ENCODE peak calls at places on chromosomes 4 and X, in four cellular contexts. One of them, this sample, is unnamed.

GRCh38 chr4:10808591-10808990 is 124.0 kb upstream of the CLNK start:
- DNase-seq in K562: no peak
- DNase-seq in HepG2: no peak
- DNase-seq in SK-N-SH: no peak
- DNase-seq in this sample: no peak

GRCh38 chrX:46588263-46588662 is 14.7 kb downstream of the CHST7 start:
- DNase-seq in K562: no peak
- DNase-seq in HepG2: no peak
- DNase-seq in SK-N-SH: no peak
- DNase-seq in this sample: no peak

GRCh38 chr4:16270654-16271328 is 44.5 kb upstream of the TAPT1 start:
- DNase-seq in K562: peak; percentile 37
- DNase-seq in HepG2: peak; percentile 9
- DNase-seq in SK-N-SH: no peak
- DNase-seq in this sample: no peak

GRCh38 chr4:53273726-53274125 is 92.1 kb downstream of the SCFD2 start:
- DNase-seq in K562: no peak
- DNase-seq in HepG2: no peak
- DNase-seq in SK-N-SH: no peak
- DNase-seq in this sample: no peak

GRCh38 chrX:120452131-120452530 is 17.0 kb downstream of the LAMP2 start:
- DNase-seq in K562: peak; percentile 34
- DNase-seq in HepG2: peak; percentile 4
- DNase-seq in SK-N-SH: peak; percentile 50
- DNase-seq in this sample: no peak

GRCh38 chrX:129606918-129607317 is 47.8 kb downstream of the APLN start:
- DNase-seq in K562: peak; percentile 65
- DNase-seq in HepG2: peak; percentile 30
- DNase-seq in SK-N-SH: peak; percentile 72
- DNase-seq in this sample: peak; percentile 53

GRCh38 chr4:25580633-25581467 is 74.8 kb upstream of the SLC34A2 start:
- DNase-seq in K562: no peak
- DNase-seq in HepG2: peak; percentile 16
- DNase-seq in SK-N-SH: no peak
- DNase-seq in this sample: peak; percentile 61

GRCh38 chrX:15816886-15817285 is 26.6 kb downstream of the ZRSR2 start:
- DNase-seq in K562: no peak
- DNase-seq in HepG2: no peak
- DNase-seq in SK-N-SH: peak; percentile 29
- DNase-seq in this sample: no peak

GRCh38 chr4:1094336-1094690 is 19.1 kb downstream of the RNF212 start:
- DNase-seq in K562: no peak
- DNase-seq in HepG2: no peak
- DNase-seq in SK-N-SH: no peak
- DNase-seq in this sample: no peak

GRCh38 chrX:46803140-46803539 is 33.7 kb upstream of the RP2 start:
- DNase-seq in K562: no peak
- DNase-seq in HepG2: peak; percentile 15
- DNase-seq in SK-N-SH: no peak
- DNase-seq in this sample: no peak

GRCh38 chrX:47217121-47217851 is 1.2 kb upstream of the CDK16 start:
- DNase-seq in K562: peak; percentile 9
- DNase-seq in HepG2: peak; percentile 44
- DNase-seq in SK-N-SH: peak; percentile 49
- DNase-seq in this sample: peak; percentile 87

GRCh38 chr4:10664408-10664807 is 20.2 kb downstream of the CLNK start:
- DNase-seq in K562: no peak
- DNase-seq in HepG2: no peak
- DNase-seq in SK-N-SH: no peak
- DNase-seq in this sample: no peak

GRCh38 chr4:11912886-11913285 is 484.2 kb upstream of the HS3ST1 start:
- DNase-seq in K562: no peak
- DNase-seq in HepG2: no peak
- DNase-seq in SK-N-SH: no peak
- DNase-seq in this sample: no peak

GRCh38 chr4:113256946-113257345 is 207.5 kb downstream of the ANK2 start:
- DNase-seq in K562: no peak
- DNase-seq in HepG2: no peak
- DNase-seq in SK-N-SH: no peak
- DNase-seq in this sample: no peak

GRCh38 chr4:152591361-152591760 is 55.5 kb upstream of the FBXW7 start:
- DNase-seq in K562: no peak
- DNase-seq in HepG2: no peak
- DNase-seq in SK-N-SH: no peak
- DNase-seq in this sample: no peak
- TF ChIP-seq JUND in K562: no peak
- TF ChIP-seq JUND in HepG2: no peak
- TF ChIP-seq JUND in SK-N-SH: no peak
- TF ChIP-seq JUND in this sample: no peak

DNA sequence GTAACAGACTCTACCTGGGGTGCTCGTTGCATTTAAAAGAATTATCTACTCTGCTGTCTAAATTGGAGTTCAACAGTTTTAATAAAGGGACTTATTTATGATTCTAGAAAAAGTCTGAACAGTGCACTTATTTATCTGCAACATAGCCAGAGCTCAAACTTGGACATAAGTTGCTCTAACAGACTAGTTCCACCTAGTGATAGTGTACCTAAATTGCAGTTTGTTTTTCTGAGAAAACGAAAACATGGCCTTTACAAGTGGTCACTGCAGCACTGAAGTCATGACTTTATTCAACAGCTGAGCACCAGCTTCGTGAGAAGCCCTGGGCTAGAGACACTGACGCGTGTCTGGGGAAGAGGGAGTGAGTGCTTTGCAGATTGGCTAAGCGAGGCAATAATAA is 77.3 kb upstream of the IGSF1 start:
- DNase-seq in K562: peak; percentile 9
- DNase-seq in HepG2: peak; percentile 27
- DNase-seq in SK-N-SH: no peak
- DNase-seq in this sample: peak; percentile 29
- TF ChIP-seq JUND in K562: no peak
- TF ChIP-seq JUND in HepG2: no peak
- TF ChIP-seq JUND in SK-N-SH: no peak
- TF ChIP-seq JUND in this sample: no peak

DNA sequence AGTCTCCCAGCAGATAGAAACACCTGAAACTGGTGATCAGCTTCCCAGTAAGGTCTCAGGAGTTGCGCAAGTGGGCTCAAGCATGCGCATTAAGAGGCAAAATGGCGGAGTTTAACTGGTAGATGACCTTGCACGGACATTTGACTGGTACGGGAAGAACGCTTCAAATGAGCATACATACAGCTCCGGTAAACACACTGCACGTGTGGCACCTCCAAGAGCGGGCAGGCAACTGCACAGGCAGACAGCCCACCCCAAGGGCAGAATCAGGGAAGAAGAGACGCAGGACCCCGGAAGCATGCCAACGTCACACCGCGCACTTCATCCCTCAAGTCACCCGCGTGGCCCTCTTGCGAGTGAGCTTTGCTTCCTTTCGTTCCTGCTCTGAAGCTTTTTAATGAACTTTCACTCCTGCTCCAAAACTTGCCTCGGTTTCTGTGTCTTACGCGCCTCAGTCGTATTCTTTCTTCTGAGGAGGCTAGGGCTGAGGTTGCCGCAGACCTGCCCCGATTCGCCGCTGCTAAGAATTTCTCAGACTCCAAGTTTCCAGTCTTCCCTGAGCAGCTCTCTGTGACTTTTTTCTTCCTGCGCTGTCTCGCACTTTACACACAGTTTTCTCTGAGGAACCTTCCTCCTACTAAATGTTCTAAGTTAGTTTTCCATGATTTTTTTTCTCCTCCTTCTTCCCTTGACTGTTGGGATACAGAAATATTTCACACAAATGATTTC is 180.7 kb upstream of the ZFP42 start:
- DNase-seq in K562: no peak
- DNase-seq in HepG2: no peak
- DNase-seq in SK-N-SH: no peak
- DNase-seq in this sample: no peak
- TF ChIP-seq JUND in K562: no peak
- TF ChIP-seq JUND in HepG2: no peak
- TF ChIP-seq JUND in SK-N-SH: no peak
- TF ChIP-seq JUND in this sample: no peak

DNA sequence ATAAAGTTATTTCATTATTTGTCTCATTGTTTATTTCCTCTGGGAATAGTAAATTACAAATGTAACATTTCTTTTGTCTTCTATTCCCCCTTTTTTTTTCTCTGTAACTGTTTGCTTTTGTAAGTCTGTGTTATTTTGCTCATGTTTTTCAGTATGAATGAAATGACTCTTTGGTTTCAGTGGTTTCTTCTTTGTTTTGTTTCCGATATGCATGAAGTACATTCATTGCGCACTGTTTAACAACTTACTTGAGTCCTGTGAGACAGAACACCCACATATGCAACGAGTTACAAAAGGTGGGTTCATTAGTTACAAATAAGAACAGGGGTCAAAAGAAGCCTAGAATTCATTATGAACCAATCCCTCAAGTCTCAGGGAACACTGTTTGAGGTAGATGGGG is 175.0 kb upstream of the UGT8 start:
- DNase-seq in K562: no peak
- DNase-seq in HepG2: no peak
- DNase-seq in SK-N-SH: no peak
- DNase-seq in this sample: no peak
- TF ChIP-seq JUND in K562: no peak
- TF ChIP-seq JUND in HepG2: no peak
- TF ChIP-seq JUND in SK-N-SH: no peak
- TF ChIP-seq JUND in this sample: no peak

This sample was measured in T47D.